ENCODE peak calls at places on chromosome 6, in seven cellular contexts. R is CD4-positive, CD25-positive, alpha-beta regulatory T cell; W is right lobe of liver; U is endodermal cell; Z is DND-41; P is A549; E is ovary. X is an unnamed sample.

GRCh38 chr6:51213806-51214205 is 395.1 kb downstream of the TFAP2B start:
- DNase-seq in R (no peak), W (peak; percentile 15), P (no peak), E (no peak), U (peak; percentile 78), Z (no peak), X (no peak)

GRCh38 chr6:5541751-5542432 is 280.6 kb downstream of the FARS2 start:
- DNase-seq in E (no peak), U (peak; percentile 90), R (no peak), W (no peak), Z (no peak), P (peak; percentile 54), X (no peak)

GRCh38 chr6:167247814-167248595 is 43.1 kb upstream of the UNC93A start:
- DNase-seq in P (no peak), R (no peak), Z (no peak), W (no peak), U (peak; percentile 76), E (no peak), X (no peak)

GRCh38 chr6:111552241-111552744 is 53.4 kb downstream of the TRAF3IP2 start:
- DNase-seq in P (no peak), U (peak; percentile 77), W (no peak), R (no peak), Z (no peak), E (peak; percentile 77), X (peak; percentile 90)

GRCh38 chr6:159691963-159692287 is 1.1 kb downstream of the SOD2 start:
- DNase-seq in U (peak; percentile 59), W (no peak), P (no peak), R (no peak), Z (no peak), E (no peak), X (no peak)

GRCh38 chr6:107666084-107666981 is 157.8 kb downstream of the SCML4 start:
- DNase-seq in P (no peak), E (no peak), R (no peak), Z (no peak), U (no peak), W (no peak), X (peak; percentile 32)

GRCh38 chr6:156633291-156633690 is 143.9 kb upstream of the ARID1B start:
- DNase-seq in Z (no peak), U (no peak), R (no peak), W (no peak), P (no peak), E (no peak), X (no peak)

GRCh38 chr6:143368426-143368825 is 82.1 kb downstream of the ADAT2 start:
- DNase-seq in W (no peak), Z (no peak), P (peak; percentile 2), R (no peak), U (no peak), E (no peak), X (no peak)

GRCh38 chr6:123953920-123954319 is 150.3 kb downstream of the NKAIN2 start:
- DNase-seq in W (no peak), E (no peak), P (no peak), U (peak; percentile 50), R (no peak), Z (no peak), X (no peak)

GRCh38 chr6:5403076-5403475 is 141.8 kb downstream of the FARS2 start:
- DNase-seq in R (no peak), Z (no peak), P (no peak), U (no peak), W (no peak), E (no peak), X (no peak)

GRCh38 chr6:39665871-39666270 is 59.3 kb downstream of the KIF6 start:
- DNase-seq in R (no peak), P (no peak), U (no peak), Z (no peak), W (no peak), E (no peak), X (no peak)

GRCh38 chr6:149266659-149267058 is 50.9 kb upstream of the TAB2 start:
- DNase-seq in W (no peak), R (no peak), P (no peak), Z (no peak), E (no peak), U (no peak), X (no peak)

GRCh38 chr6:7640607-7641577 is 50.9 kb downstream of the SNRNP48 start:
- DNase-seq in U (no peak), Z (no peak), P (peak; percentile 47), W (no peak), E (no peak), R (no peak), X (no peak)

GRCh38 chr6:158290040-158290439 is 22.2 kb upstream of the TULP4 start:
- DNase-seq in U (no peak), W (no peak), Z (no peak), P (no peak), E (no peak), R (no peak), X (no peak)
- H3K27ac ChIP-seq in U (no peak overlapping the region), W (no peak overlapping the region), Z (no peak overlapping the region), P (no peak overlapping the region), E (no peak overlapping the region), R (peak overlapping the region; percentile 82), X (no peak overlapping the region)

DNA sequence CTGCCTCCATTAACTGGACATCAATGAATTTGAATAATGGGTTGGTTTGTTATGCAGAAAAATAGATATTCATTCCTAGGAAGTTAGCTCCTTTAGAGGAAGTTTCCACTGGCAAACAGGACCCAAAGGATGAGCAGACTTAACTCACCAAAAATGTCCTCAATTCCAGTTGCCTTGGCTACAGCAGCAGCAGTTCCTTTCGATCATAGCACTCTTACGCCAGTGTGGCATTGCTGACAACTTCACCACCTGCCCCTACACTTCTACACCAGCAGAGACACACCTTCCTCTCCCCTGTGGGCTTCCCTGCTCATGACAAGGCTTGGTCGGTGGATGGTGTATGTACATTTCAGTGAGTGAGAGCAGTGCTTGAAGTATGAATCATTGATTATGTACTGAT is 532.8 kb downstream of the QKI start:
- DNase-seq in R (no peak), Z (no peak), U (no peak), E (no peak), W (no peak), P (no peak), X (no peak)
- H3K27ac ChIP-seq in R (no peak overlapping the region), Z (no peak overlapping the region), U (no peak overlapping the region), E (no peak overlapping the region), W (no peak overlapping the region), P (no peak overlapping the region), X (no peak overlapping the region)

GRCh38 chr6:132511159-132511835 is 1.6 kb downstream of the STX7 start:
- DNase-seq in W (no peak), E (no peak), Z (no peak), P (peak; percentile 2), R (no peak), U (no peak), X (peak; percentile 14)

GRCh38 chr6:132512342-132512637 is 626 bp downstream of the STX7 start:
- DNase-seq in W (no peak), E (no peak), P (no peak), Z (no peak), R (no peak), U (no peak), X (no peak)

GRCh38 chr6:132513821-132514545 is 1.1 kb upstream of the STX7 start:
- DNase-seq in U (no peak), W (no peak), E (no peak), R (no peak), Z (no peak), P (no peak), X (no peak)

GRCh38 chr6:132512638-132513632 is at the start of gene STX7:
- DNase-seq in R (peak; percentile 81), W (peak; percentile 93), P (peak; percentile 82), E (peak; percentile 91), U (peak; percentile 96), Z (peak; percentile 88), X (peak; percentile 93)

DNA sequence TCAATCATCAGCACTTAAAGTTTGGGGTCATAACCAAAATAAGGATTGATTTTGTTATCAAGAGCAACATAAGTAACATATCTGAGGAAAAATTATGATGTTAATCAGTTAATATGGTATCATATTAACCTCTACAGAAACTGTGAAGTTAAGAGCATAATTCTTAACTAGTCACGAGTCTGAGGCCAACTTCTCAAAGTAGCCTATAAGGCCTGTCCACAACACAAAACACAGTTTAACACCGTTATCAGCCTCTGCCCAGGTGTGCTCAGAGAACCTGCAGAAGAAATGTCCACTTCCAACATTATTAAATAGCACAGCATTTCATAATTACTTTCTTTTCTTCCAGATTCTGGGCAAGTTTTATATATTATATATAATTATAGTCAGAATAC is 1.1 kb downstream of the STX7 start:
- DNase-seq in P (no peak), E (no peak), R (no peak), W (no peak), Z (no peak), U (no peak), X (no peak)
- H3K27ac ChIP-seq in P (peak overlapping the region; percentile 67), E (no peak overlapping the region), R (no peak overlapping the region), W (no peak overlapping the region), Z (no peak overlapping the region), U (no peak overlapping the region), X (peak overlapping the region; percentile 96)

GRCh38 chr6:87699576-87699975 is 2.5 kb downstream of the AKIRIN2 start:
- DNase-seq in U (no peak), E (no peak), P (no peak), Z (no peak), W (no peak), R (no peak), X (no peak)
- H3K27ac ChIP-seq in U (no peak overlapping the region), E (no peak overlapping the region), P (no peak overlapping the region), Z (peak overlapping the region; percentile 2), W (peak overlapping the region; percentile 100), R (peak overlapping the region; percentile 60), X (peak overlapping the region; percentile 99)

DNA sequence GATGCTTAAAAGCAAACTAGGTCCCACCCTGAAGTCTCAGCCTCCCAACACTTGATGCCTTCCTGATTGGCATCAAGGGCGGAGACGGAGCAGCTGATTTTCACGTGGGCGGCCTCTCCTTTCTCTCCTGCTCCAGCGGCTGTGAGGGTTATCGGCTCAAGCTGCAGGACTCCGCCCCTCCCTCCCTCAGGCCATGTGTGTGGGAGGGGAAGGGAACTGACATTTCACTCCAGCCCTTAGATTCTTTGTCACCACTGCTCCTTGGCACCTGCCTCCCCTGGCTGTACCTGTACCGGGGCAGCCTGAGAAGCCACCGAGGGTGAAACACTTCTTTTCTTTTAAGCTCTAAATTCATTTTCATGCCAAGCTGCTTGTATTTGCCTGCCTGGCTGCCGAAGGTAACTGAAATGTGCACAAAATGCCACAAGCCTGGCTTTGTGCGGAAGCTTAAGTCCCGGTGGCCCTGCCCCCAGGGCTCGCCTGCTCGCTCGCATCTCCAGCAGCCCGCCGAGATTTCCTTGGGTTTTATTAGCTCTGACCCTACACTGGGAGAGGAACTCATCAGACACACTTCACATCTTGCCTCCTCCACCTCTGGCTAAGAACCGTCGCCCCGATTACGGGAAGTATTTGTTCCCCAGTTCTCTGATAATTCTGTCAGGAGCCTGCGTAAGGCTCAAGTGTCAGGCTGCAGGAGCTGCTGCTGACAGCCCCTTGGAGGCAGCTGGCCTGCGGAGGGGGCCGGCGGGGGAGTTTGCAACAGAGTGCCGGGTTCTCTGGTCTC is 9.6 kb upstream of the CPNE5 start:
- DNase-seq in Z (no peak), E (peak; percentile 50), U (peak; percentile 90), R (no peak), P (no peak), W (no peak), X (peak; percentile 76)
- H3K27ac ChIP-seq in Z (no peak overlapping the region), E (no peak overlapping the region), U (peak overlapping the region; percentile 59), R (no peak overlapping the region), P (no peak overlapping the region), W (no peak overlapping the region), X (no peak overlapping the region)

GRCh38 chr6:93819189-93819588 is 399.8 kb upstream of the EPHA7 start:
- DNase-seq in U (no peak), W (no peak), Z (no peak), P (no peak), E (no peak), R (no peak), X (no peak)
- H3K27ac ChIP-seq in U (peak overlapping the region; percentile 44), W (no peak overlapping the region), Z (no peak overlapping the region), P (no peak overlapping the region), E (no peak overlapping the region), R (no peak overlapping the region), X (no peak overlapping the region)

X was measured in thyroid gland.